ENCODE peak calls at places on chromosome 19, in five cellular contexts. I is AG10803, X is suprapubic skin, R is fibroblast of lung, N is GM23338. G is an unnamed sample.

GRCh38 chr19:43526884-43527859 is at the start of gene ETHE1:
- DNase-seq in X (peak; percentile 88), N (peak; percentile 89), R (peak; percentile 50), I (peak; percentile 51), G (no peak)

GRCh38 chr19:48724796-48725753 is 5.5 kb upstream of the MAMSTR start:
- DNase-seq in I (peak; percentile 79), X (no peak), R (peak; percentile 93), N (peak; percentile 92), G (peak; percentile 63)

GRCh38 chr19:39937094-39937493 is 2.7 kb upstream of the FCGBP start:
- DNase-seq in N (no peak), R (no peak), X (no peak), I (no peak), G (no peak)

GRCh38 chr19:10503002-10503789 is at the start of gene KEAP1:
- DNase-seq in I (peak; percentile 19), R (peak; percentile 36), N (peak; percentile 75), X (no peak), G (no peak)

GRCh38 chr19:41376241-41376997 is at the start of gene TMEM91:
- DNase-seq in X (peak; percentile 76), N (peak; percentile 82), I (no peak), R (peak; percentile 44), G (no peak)

GRCh38 chr19:42095814-42096230 is 19.9 kb downstream of the ZNF574 start:
- DNase-seq in R (no peak), N (peak; percentile 95), I (no peak), X (no peak), G (no peak)

GRCh38 chr19:33133438-33134031 is 1.6 kb downstream of the WDR88 start:
- DNase-seq in N (peak; percentile 51), I (peak; percentile 31), R (peak; percentile 51), X (no peak), G (no peak)

GRCh38 chr19:54207908-54208783 is 7.5 kb downstream of the RPS9 start:
- DNase-seq in X (peak; percentile 81), R (peak; percentile 99), I (peak; percentile 58), N (no peak), G (no peak)

GRCh38 chr19:10690351-10690781 is 10.9 kb upstream of the QTRT1 start:
- DNase-seq in N (no peak), I (peak; percentile 77), X (no peak), R (peak; percentile 57), G (no peak)

GRCh38 chr19:41324231-41324702 is 14.3 kb downstream of the CCDC97 start:
- DNase-seq in X (no peak), I (no peak), R (no peak), N (no peak), G (no peak)

GRCh38 chr19:48509467-48510194 is 2.0 kb downstream of the LMTK3 start:
- DNase-seq in R (no peak), N (peak; percentile 78), X (no peak), I (no peak), G (no peak)

GRCh38 chr19:4374451-4375163 is 25.7 kb downstream of the SH3GL1 start:
- DNase-seq in R (peak; percentile 95), X (peak; percentile 93), I (peak; percentile 93), N (no peak), G (no peak)

GRCh38 chr19:11478167-11479089 is 2.4 kb downstream of the ELAVL3 start:
- DNase-seq in X (no peak), N (peak; percentile 20), I (no peak), R (no peak), G (no peak)

GRCh38 chr19:41353466-41354342 is at the start of gene TGFB1:
- DNase-seq in R (peak; percentile 86), I (peak; percentile 91), X (peak; percentile 93), N (peak; percentile 86), G (peak; percentile 76)

GRCh38 chr19:1725100-1726064 is 27.9 kb upstream of the ONECUT3 start:
- DNase-seq in N (peak; percentile 89), I (peak; percentile 26), R (peak; percentile 34), X (no peak), G (no peak)

GRCh38 chr19:23971598-23971997 is 56.9 kb downstream of the ZNF726 start:
- DNase-seq in R (no peak), N (no peak), I (no peak), X (no peak), G (no peak)

GRCh38 chr19:29111581-29111980 is 101.4 kb downstream of the UQCRFS1 start:
- DNase-seq in X (no peak), R (no peak), N (no peak), I (no peak), G (no peak)
- H3K4me3 ChIP-seq in X (no peak overlapping the region), R (no peak overlapping the region), N (no peak overlapping the region), I (no peak overlapping the region), G (no peak overlapping the region)

GRCh38 chr19:18637644-18638630 is 1.1 kb downstream of the KLHL26 start:
- DNase-seq in R (no peak), X (no peak), N (peak; percentile 54), I (no peak), G (no peak)
- TF ChIP-seq CTCF in R (no peak), X (no peak), N (no peak), I (no peak), G (no peak)

DNA sequence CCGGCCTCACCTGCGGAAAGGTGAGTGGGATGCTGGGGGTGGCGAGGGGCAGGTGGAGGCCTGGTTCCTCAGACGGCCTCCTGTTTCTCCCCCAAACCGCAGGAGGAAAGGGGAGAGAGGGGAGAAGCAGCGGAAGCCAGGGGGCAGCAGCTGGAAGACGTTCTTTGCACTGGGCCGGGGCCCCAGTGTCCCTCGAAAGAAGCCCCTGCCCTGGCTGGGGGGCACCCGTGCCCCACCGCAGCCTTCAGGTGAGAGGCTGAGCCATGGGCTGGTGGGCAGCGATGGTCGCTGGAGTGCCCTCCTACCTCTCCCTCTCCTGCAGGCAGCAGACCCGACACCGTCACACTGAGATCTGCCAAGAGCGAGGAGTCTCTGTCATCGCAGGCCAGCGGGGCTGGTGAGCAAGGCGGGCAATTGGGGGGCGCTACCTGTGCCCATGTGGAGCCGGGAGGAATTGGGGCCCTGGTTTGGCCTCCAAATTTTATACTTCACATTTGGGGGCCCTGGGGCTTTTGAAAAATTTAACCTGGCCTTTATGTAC is 9.8 kb downstream of the ARHGAP33 start:
- DNase-seq in N (no peak), R (no peak), I (no peak), X (no peak), G (no peak)
- H3K4me3 ChIP-seq in N (peak overlapping the region; percentile 77), R (no peak overlapping the region), I (no peak overlapping the region), X (no peak overlapping the region), G (no peak overlapping the region)

DNA sequence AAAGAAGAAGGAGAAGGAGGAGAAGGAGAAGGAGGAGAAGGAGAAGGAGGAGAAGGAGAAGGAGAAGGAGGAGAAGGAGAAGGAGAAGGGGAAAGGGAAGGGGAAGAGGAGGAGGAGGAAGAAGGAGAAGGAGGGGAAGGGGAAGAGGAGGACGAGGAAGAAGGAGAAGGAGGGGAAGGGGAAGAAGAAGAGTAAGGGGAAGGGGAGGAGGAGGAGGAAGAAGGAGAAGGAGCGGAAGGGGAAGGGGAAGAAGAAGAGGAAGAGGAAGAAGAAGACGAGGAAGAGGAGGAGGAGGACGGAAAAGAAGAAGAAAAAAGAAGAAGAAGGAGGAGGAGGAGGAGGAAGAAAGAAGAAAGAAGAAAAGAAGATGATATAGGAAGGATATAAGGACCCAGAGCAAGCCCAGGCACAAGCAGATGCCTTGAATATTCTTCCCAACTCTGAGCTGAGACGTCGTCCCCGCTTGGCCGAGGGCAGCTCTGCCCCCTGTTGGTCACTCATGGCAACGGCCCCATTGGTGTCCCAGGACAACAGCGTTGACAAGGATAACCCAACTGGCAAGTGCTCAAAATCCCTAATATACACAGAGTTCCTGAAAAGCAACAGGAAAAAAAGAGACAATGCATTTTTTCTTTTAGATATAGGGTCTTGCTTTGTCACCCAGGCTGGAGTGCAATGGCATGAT is 30.6 kb upstream of the IGSF23 start:
- DNase-seq in R (peak; percentile 28), X (no peak), N (peak; percentile 89), I (no peak), G (no peak)
- TF ChIP-seq CTCF in R (peak; percentile 70), X (peak; percentile 16), N (peak; percentile 94), I (peak; percentile 52), G (peak; percentile 54)

GRCh38 chr19:12800344-12800732 is 1.3 kb downstream of the PRDX2 start:
- DNase-seq in N (no peak), X (no peak), I (no peak), R (no peak), G (no peak)
- H3K4me3 ChIP-seq in N (peak overlapping the region; percentile 99), X (peak overlapping the region; percentile 80), I (peak overlapping the region; percentile 86), R (no peak overlapping the region), G (peak overlapping the region; percentile 93)

DNA sequence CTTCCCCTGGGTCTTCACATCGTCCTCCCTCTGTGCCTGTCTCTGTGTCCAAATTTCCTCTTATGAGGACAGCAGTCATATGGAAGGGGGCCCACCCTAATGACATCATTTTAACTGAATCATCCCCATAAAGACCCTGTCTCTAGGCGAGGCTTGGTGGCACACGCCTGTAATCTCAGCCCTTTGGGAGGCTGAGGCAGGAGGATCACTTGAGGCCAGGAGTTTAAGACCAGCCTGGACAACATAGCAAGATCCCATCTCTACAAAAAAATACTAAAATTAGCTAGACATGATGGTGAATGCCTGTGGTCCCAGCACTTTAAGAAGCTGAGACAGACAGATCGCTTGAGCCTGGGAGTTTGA is 4.8 kb downstream of the MYO9B start:
- DNase-seq in N (no peak), I (no peak), R (no peak), X (no peak), G (no peak)
- TF ChIP-seq CTCF in N (no peak), I (no peak), R (no peak), X (no peak), G (no peak)